ENCODE peak calls at places on chromosomes 4 and X, in ten cellular contexts. G, I, J, R, K, A, Y, B, O and D are unnamed samples.

GRCh38 chrX:2693123-2693438 is 2.0 kb downstream of the CD99 start:
- DNase-seq in G (no peak), I (no peak), J (no peak), R (no peak), K (no peak), A (no peak), Y (no peak), B (no peak), O (no peak), D (no peak)

GRCh38 chr4:74032064-74032463 is 6.4 kb downstream of the CXCL3 start:
- DNase-seq in G (no peak), I (no peak), J (no peak), R (no peak), K (no peak), A (no peak), Y (no peak), B (no peak), O (no peak), D (no peak)

GRCh38 chr4:77797239-77797638 is 21.9 kb downstream of the CNOT6L start:
- DNase-seq in G (no peak), I (no peak), J (no peak), R (peak), K (no peak), A (no peak), Y (no peak), B (no peak), O (no peak), D (no peak)

GRCh38 chrX:1420371-1420770 is 28.5 kb upstream of the SLC25A6 start:
- DNase-seq in G (no peak), I (no peak), J (no peak), R (no peak), K (no peak), A (no peak), Y (no peak), B (no peak), O (no peak), D (no peak)

GRCh38 chr4:41881931-41882621 is 53.2 kb upstream of the TMEM33 start:
- DNase-seq in G (no peak), I (no peak), J (peak), R (no peak), K (no peak), A (no peak), Y (no peak), B (no peak), O (no peak), D (peak)

GRCh38 chr4:41360214-41360910 is 103.6 kb downstream of the UCHL1 start:
- DNase-seq in G (peak), I (no peak), J (peak), R (peak), K (no peak), A (peak), Y (peak), B (peak), O (peak), D (peak)

GRCh38 chr4:118745357-118745756 is 60.2 kb downstream of the METTL14 start:
- DNase-seq in G (no peak), I (no peak), J (no peak), R (no peak), K (no peak), A (no peak), Y (no peak), B (no peak), O (no peak), D (no peak)

GRCh38 chrX:20432048-20432447 is 165.3 kb upstream of the RPS6KA3 start:
- DNase-seq in G (no peak), I (no peak), J (no peak), R (peak), K (no peak), A (no peak), Y (no peak), B (no peak), O (no peak), D (no peak)

GRCh38 chr4:154348657-154349056 is 142.9 kb downstream of the DCHS2 start:
- DNase-seq in G (no peak), I (no peak), J (peak), R (no peak), K (no peak), A (no peak), Y (no peak), B (no peak), O (no peak), D (no peak)

GRCh38 chr4:141131738-141132688 is 1.3 kb downstream of the RNF150 start:
- DNase-seq in G (peak), I (no peak), J (peak), R (peak), K (no peak), A (no peak), Y (peak), B (no peak), O (peak), D (peak)

GRCh38 chrX:49039598-49040375 is 3.4 kb downstream of the TFE3 start:
- DNase-seq in G (peak), I (no peak), J (peak), R (peak), K (peak), A (peak), Y (peak), B (peak), O (no peak), D (peak)

GRCh38 chrX:109485470-109486340 is 3.8 kb upstream of the GUCY2F start:
- DNase-seq in G (peak), I (peak), J (peak), R (peak), K (peak), A (peak), Y (peak), B (peak), O (peak), D (peak)

GRCh38 chr4:130043796-130044195 is 947.8 kb downstream of the C4orf33 start:
- DNase-seq in G (no peak), I (no peak), J (no peak), R (no peak), K (no peak), A (no peak), Y (no peak), B (no peak), O (no peak), D (no peak)

GRCh38 chr4:90112715-90113114 is 14.5 kb upstream of the CCSER1 start:
- DNase-seq in G (no peak), I (no peak), J (no peak), R (no peak), K (no peak), A (no peak), Y (no peak), B (no peak), O (no peak), D (no peak)

GRCh38 chr4:40214661-40215418 is 18.0 kb downstream of the RHOH start:
- DNase-seq in G (no peak), I (no peak), J (no peak), R (no peak), K (no peak), A (no peak), Y (no peak), B (no peak), O (no peak), D (no peak)

GRCh38 chrX:53422915-53423268 is 219 bp downstream of the RIBC1 start:
- DNase-seq in G (no peak), I (no peak), J (no peak), R (no peak), K (no peak), A (no peak), Y (no peak), B (no peak), O (no peak), D (no peak)

GRCh38 chrX:102085706-102086105 is 39.8 kb upstream of the TCEAL2 start:
- DNase-seq in G (no peak), I (no peak), J (no peak), R (peak), K (no peak), A (no peak), Y (no peak), B (no peak), O (no peak), D (no peak)

GRCh38 chrX:153657161-153657560 is 10.2 kb downstream of the DUSP9 start:
- DNase-seq in G (no peak), I (no peak), J (no peak), R (no peak), K (no peak), A (no peak), Y (no peak), B (no peak), O (no peak), D (no peak)

GRCh38 chr4:109801895-109802319 is at the start of gene CFI:
- DNase-seq in G (no peak), I (no peak), J (no peak), R (peak), K (no peak), A (no peak), Y (no peak), B (no peak), O (no peak), D (no peak)

GRCh38 chrX:111349934-111350333 is 62.1 kb downstream of the DCX start:
- DNase-seq in G (no peak), I (no peak), J (no peak), R (no peak), K (no peak), A (no peak), Y (no peak), B (no peak), O (no peak), D (no peak)

GRCh38 chrX:136176399-136176825 is 29.1 kb downstream of the FHL1 start:
- DNase-seq in G (no peak), I (no peak), J (no peak), R (peak), K (no peak), A (no peak), Y (peak), B (no peak), O (no peak), D (no peak)

GRCh38 chr4:9765091-9765490 is 16.3 kb upstream of the DRD5 start:
- DNase-seq in G (peak), I (no peak), J (peak), R (peak), K (no peak), A (no peak), Y (no peak), B (no peak), O (no peak), D (peak)

GRCh38 chr4:21949073-21949457 is 493 bp upstream of the KCNIP4 start:
- DNase-seq in G (no peak), I (no peak), J (peak), R (no peak), K (no peak), A (no peak), Y (peak), B (no peak), O (peak), D (no peak)

GRCh38 chr4:40698733-40699132 is 51.0 kb upstream of the NSUN7 start:
- DNase-seq in G (no peak), I (no peak), J (no peak), R (no peak), K (no peak), A (no peak), Y (no peak), B (no peak), O (no peak), D (no peak)

GRCh38 chr4:165384608-165385007 is 5.8 kb downstream of the CPE start:
- DNase-seq in G (no peak), I (no peak), J (no peak), R (peak), K (no peak), A (no peak), Y (no peak), B (no peak), O (no peak), D (no peak)

GRCh38 chrX:34734383-34734782 is 77.3 kb upstream of the TMEM47 start:
- DNase-seq in G (no peak), I (no peak), J (no peak), R (peak), K (no peak), A (no peak), Y (no peak), B (no peak), O (no peak), D (no peak)

GRCh38 chr4:102348701-102349100 is 3.4 kb upstream of the SLC39A8 start:
- DNase-seq in G (no peak), I (no peak), J (no peak), R (no peak), K (no peak), A (no peak), Y (no peak), B (no peak), O (no peak), D (no peak)

GRCh38 chr4:102343964-102344519 is 1.2 kb downstream of the SLC39A8 start:
- DNase-seq in G (no peak), I (no peak), J (no peak), R (no peak), K (no peak), A (no peak), Y (no peak), B (peak), O (no peak), D (no peak)

GRCh38 chr4:102344955-102345794 is at the start of gene SLC39A8:
- DNase-seq in G (peak), I (peak), J (peak), R (peak), K (peak), A (peak), Y (peak), B (peak), O (peak), D (peak)

GRCh38 chr4:102344520-102344954 is 745 bp downstream of the SLC39A8 start:
- DNase-seq in G (peak), I (peak), J (peak), R (peak), K (no peak), A (peak), Y (peak), B (no peak), O (peak), D (peak)

GRCh38 chr4:102345795-102346100 is 466 bp upstream of the SLC39A8 start:
- DNase-seq in G (no peak), I (no peak), J (no peak), R (peak), K (no peak), A (no peak), Y (no peak), B (no peak), O (no peak), D (no peak)
- TF ChIP-seq CTCF in G (no peak), I (peak), J (peak), R (no peak), K (no peak), A (no peak), Y (no peak), B (no peak), O (no peak), D (no peak)

DNA sequence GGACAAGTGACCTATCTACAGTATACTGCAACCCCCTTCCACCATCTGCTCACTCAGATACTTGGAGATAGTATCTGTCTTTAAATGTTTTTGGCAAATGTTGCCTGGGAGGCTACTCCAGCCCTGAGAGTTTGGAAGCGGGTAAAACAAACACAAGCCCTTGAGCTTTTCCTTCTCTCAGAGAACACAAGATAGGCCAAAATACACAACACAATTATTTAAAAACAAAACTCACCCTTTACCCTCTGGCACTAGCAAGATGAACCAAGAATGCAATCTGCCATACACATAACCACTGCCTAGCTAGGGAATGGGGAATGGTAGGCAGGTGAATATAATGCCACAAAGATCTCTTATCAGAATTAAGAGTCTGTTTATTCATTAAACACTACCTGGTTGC is 324.7 kb upstream of the FAM47C start:
- DNase-seq in G (no peak), I (no peak), J (no peak), R (no peak), K (no peak), A (no peak), Y (no peak), B (no peak), O (no peak), D (no peak)
- TF ChIP-seq CTCF in G (no peak), I (no peak), J (no peak), R (no peak), K (no peak), A (no peak), Y (no peak), B (no peak), O (no peak), D (no peak)

GRCh38 chrX:11528623-11529022 is 137.1 kb downstream of the ARHGAP6 start:
- DNase-seq in G (no peak), I (no peak), J (no peak), R (peak), K (no peak), A (no peak), Y (no peak), B (no peak), O (no peak), D (no peak)

GRCh38 chrX:11532291-11533075 is 133.2 kb downstream of the ARHGAP6 start:
- DNase-seq in G (no peak), I (no peak), J (peak), R (peak), K (no peak), A (no peak), Y (no peak), B (no peak), O (no peak), D (peak)

GRCh38 chrX:11533211-11533651 is 132.5 kb downstream of the ARHGAP6 start:
- DNase-seq in G (no peak), I (no peak), J (no peak), R (peak), K (no peak), A (no peak), Y (no peak), B (no peak), O (no peak), D (no peak)

GRCh38 chrX:11531226-11531625 is 134.5 kb downstream of the ARHGAP6 start:
- DNase-seq in G (no peak), I (no peak), J (no peak), R (peak), K (no peak), A (no peak), Y (no peak), B (no peak), O (no peak), D (no peak)

GRCh38 chrX:11530621-11531020 is 135.1 kb downstream of the ARHGAP6 start:
- DNase-seq in G (no peak), I (no peak), J (no peak), R (peak), K (no peak), A (no peak), Y (no peak), B (no peak), O (no peak), D (no peak)
- TF ChIP-seq CTCF in G (no peak), I (no peak), J (no peak), R (no peak), K (no peak), A (no peak), Y (no peak), B (no peak), O (no peak), D (no peak)

GRCh38 chrX:129754266-129755024 is 15.7 kb downstream of the XPNPEP2 start:
- DNase-seq in G (no peak), I (no peak), J (peak), R (no peak), K (no peak), A (no peak), Y (no peak), B (no peak), O (no peak), D (no peak)
- TF ChIP-seq CTCF in G (peak), I (peak), J (peak), R (no peak), K (no peak), A (no peak), Y (no peak), B (no peak), O (peak), D (peak)

DNA sequence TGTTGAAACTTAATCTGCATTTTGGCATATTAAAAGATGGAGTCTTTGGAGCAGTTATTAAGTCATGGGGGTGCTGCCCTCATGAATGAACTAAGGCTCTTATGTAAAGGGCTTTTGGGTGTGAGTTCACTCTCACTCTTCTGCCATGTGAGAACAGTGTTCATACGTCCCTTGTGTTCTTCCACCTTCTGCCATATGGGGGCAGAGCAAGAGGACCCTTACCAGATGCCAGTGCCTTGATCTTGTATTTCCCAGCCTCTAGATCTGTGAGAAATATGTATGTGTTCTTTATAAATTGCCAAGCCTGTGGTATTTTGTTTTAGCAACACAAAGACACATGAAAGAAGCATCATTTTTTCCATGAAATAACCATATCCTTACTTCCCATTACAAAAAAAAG is 213.9 kb downstream of the SPOCK3 start:
- DNase-seq in G (no peak), I (no peak), J (peak), R (peak), K (no peak), A (no peak), Y (no peak), B (no peak), O (no peak), D (no peak)
- TF ChIP-seq CTCF in G (peak), I (no peak), J (peak), R (peak), K (no peak), A (no peak), Y (no peak), B (no peak), O (peak), D (peak)

GRCh38 chrX:145910017-145910416 is 92.4 kb downstream of the SLITRK2 start:
- DNase-seq in G (no peak), I (no peak), J (no peak), R (no peak), K (no peak), A (no peak), Y (no peak), B (no peak), O (no peak), D (no peak)
- TF ChIP-seq CTCF in G (peak), I (no peak), J (peak), R (no peak), K (no peak), A (no peak), Y (no peak), B (no peak), O (peak), D (no peak)

DNA sequence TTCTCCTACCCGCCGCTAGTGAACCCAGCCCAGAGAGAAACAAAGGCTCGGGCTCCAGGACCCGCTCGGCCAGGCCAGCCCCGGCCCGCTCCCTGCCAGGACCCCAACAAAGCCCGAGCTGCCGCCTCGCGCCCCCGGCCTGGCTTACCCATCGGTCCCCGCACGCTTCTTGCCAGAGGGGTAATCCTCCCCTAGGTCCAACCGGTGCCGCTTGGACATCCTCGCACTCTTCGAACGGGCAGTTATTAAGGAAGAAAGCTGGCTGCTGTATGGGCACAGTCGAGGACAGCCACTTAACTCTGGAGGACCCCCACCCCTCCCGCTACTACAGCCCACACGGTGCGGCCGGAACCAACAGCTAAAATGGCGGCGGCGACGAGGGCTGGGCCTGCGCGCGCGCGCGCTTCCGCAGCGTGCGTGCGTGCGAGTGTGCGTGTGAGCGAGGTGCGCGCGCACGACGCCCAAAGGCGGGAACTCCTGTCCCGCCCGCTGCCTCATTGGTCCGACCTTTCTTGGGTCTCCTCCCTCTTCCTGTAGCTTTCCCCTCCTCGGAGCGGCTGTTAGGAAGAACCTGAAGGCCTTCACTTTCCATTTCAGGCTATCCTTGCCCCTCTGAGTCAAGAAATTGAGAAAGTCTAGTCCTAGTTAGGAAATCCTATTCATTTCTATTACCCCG is at the start of gene DHX15:
- DNase-seq in G (peak), I (peak), J (peak), R (peak), K (peak), A (peak), Y (peak), B (peak), O (peak), D (peak)
- TF ChIP-seq CTCF in G (peak), I (no peak), J (no peak), R (no peak), K (no peak), A (no peak), Y (no peak), B (no peak), O (peak), D (no peak)

GRCh38 chr4:7297374-7297773 is 105.0 kb downstream of the SORCS2 start:
- DNase-seq in G (no peak), I (no peak), J (no peak), R (no peak), K (no peak), A (no peak), Y (no peak), B (no peak), O (no peak), D (no peak)

GRCh38 chr4:7295201-7295916 is 103.0 kb downstream of the SORCS2 start:
- DNase-seq in G (peak), I (no peak), J (no peak), R (no peak), K (no peak), A (peak), Y (peak), B (no peak), O (no peak), D (no peak)

GRCh38 chr4:7297881-7298280 is 105.5 kb downstream of the SORCS2 start:
- DNase-seq in G (no peak), I (no peak), J (no peak), R (no peak), K (no peak), A (no peak), Y (no peak), B (no peak), O (no peak), D (no peak)

GRCh38 chr4:7296661-7297335 is 104.5 kb downstream of the SORCS2 start:
- DNase-seq in G (no peak), I (no peak), J (no peak), R (no peak), K (no peak), A (no peak), Y (no peak), B (no peak), O (no peak), D (no peak)

GRCh38 chr4:7295917-7296660 is 103.8 kb downstream of the SORCS2 start:
- DNase-seq in G (no peak), I (no peak), J (no peak), R (peak), K (no peak), A (peak), Y (peak), B (no peak), O (no peak), D (no peak)
- TF ChIP-seq CTCF in G (peak), I (no peak), J (peak), R (peak), K (no peak), A (no peak), Y (peak), B (peak), O (peak), D (peak)